ENCODE peak calls at places on chromosomes 6 and 20, in seven cellular contexts. One of them, this sample, is unnamed.

GRCh38 chr6:33170176-33171095 is 21.8 kb downstream of the COL11A2 start:
- DNase-seq in GM12878: peak; percentile 42
- DNase-seq in H1: no peak
- DNase-seq in brain microvascular endothelial cell: no peak
- DNase-seq in IMR-90: no peak
- DNase-seq in kidney: no peak
- DNase-seq in HCT116: no peak
- DNase-seq in this sample: no peak

GRCh38 chr6:14354919-14355572 is 237.5 kb downstream of the CD83 start:
- DNase-seq in GM12878: no peak
- DNase-seq in H1: no peak
- DNase-seq in brain microvascular endothelial cell: peak; percentile 90
- DNase-seq in IMR-90: peak; percentile 88
- DNase-seq in kidney: peak; percentile 85
- DNase-seq in HCT116: no peak
- DNase-seq in this sample: no peak

GRCh38 chr6:157655139-157655538 is 167.9 kb upstream of the SNX9 start:
- DNase-seq in GM12878: no peak
- DNase-seq in H1: no peak
- DNase-seq in brain microvascular endothelial cell: no peak
- DNase-seq in IMR-90: no peak
- DNase-seq in kidney: no peak
- DNase-seq in HCT116: no peak
- DNase-seq in this sample: no peak

GRCh38 chr6:5707646-5708045 is 299.1 kb downstream of the NRN1 start:
- DNase-seq in GM12878: no peak
- DNase-seq in H1: no peak
- DNase-seq in brain microvascular endothelial cell: no peak
- DNase-seq in IMR-90: no peak
- DNase-seq in kidney: no peak
- DNase-seq in HCT116: no peak
- DNase-seq in this sample: no peak

GRCh38 chr6:119637768-119638167 is 288.2 kb upstream of the MAN1A1 start:
- DNase-seq in GM12878: no peak
- DNase-seq in H1: no peak
- DNase-seq in brain microvascular endothelial cell: no peak
- DNase-seq in IMR-90: no peak
- DNase-seq in kidney: no peak
- DNase-seq in HCT116: no peak
- DNase-seq in this sample: no peak

GRCh38 chr20:62891111-62891510 is 29.5 kb upstream of the TCFL5 start:
- DNase-seq in GM12878: no peak
- DNase-seq in H1: no peak
- DNase-seq in brain microvascular endothelial cell: no peak
- DNase-seq in IMR-90: peak; percentile 48
- DNase-seq in kidney: no peak
- DNase-seq in HCT116: no peak
- DNase-seq in this sample: no peak

GRCh38 chr6:103140308-103141027 is 1719.3 kb downstream of the HACE1 start:
- DNase-seq in GM12878: no peak
- DNase-seq in H1: no peak
- DNase-seq in brain microvascular endothelial cell: no peak
- DNase-seq in IMR-90: no peak
- DNase-seq in kidney: peak; percentile 56
- DNase-seq in HCT116: no peak
- DNase-seq in this sample: no peak

GRCh38 chr6:146028835-146029572 is at the start of gene GRM1:
- DNase-seq in GM12878: no peak
- DNase-seq in H1: no peak
- DNase-seq in brain microvascular endothelial cell: no peak
- DNase-seq in IMR-90: no peak
- DNase-seq in kidney: no peak
- DNase-seq in HCT116: no peak
- DNase-seq in this sample: no peak

GRCh38 chr20:36317675-36318074 is 11.5 kb downstream of the DLGAP4 start:
- DNase-seq in GM12878: no peak
- DNase-seq in H1: no peak
- DNase-seq in brain microvascular endothelial cell: no peak
- DNase-seq in IMR-90: no peak
- DNase-seq in kidney: peak; percentile 10
- DNase-seq in HCT116: no peak
- DNase-seq in this sample: no peak

GRCh38 chr20:37435607-37436006 is 85.4 kb upstream of the NNAT start:
- DNase-seq in GM12878: no peak
- DNase-seq in H1: no peak
- DNase-seq in brain microvascular endothelial cell: no peak
- DNase-seq in IMR-90: no peak
- DNase-seq in kidney: peak; percentile 29
- DNase-seq in HCT116: no peak
- DNase-seq in this sample: no peak

DNA sequence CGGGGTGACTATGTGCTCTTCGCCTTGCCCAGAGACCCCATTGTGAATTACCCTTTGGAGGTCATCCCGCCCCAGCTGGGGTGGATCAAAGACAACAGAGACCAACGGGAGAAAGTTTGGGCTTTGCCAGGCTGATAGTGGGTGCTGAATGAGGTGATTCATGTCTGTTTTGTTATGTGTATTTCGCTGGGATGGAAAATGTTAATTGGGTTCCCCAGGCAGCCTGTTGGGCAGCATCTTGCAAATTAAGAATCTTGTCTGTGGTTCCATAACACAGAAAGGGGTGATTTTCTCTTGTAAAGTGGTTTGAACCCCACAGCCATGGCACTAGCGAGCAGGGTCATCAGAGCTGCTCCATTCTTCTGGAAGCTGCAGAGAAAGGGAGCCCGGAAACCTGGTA is 63.1 kb upstream of the UNC93A start:
- DNase-seq in GM12878: no peak
- DNase-seq in H1: peak; percentile 70
- DNase-seq in brain microvascular endothelial cell: no peak
- DNase-seq in IMR-90: no peak
- DNase-seq in kidney: no peak
- DNase-seq in HCT116: no peak
- DNase-seq in this sample: no peak
- H3K4me3 ChIP-seq in GM12878: no peak overlapping the region
- H3K4me3 ChIP-seq in H1: peak overlapping the region; percentile 77
- H3K4me3 ChIP-seq in brain microvascular endothelial cell: no peak overlapping the region
- H3K4me3 ChIP-seq in IMR-90: no peak overlapping the region
- H3K4me3 ChIP-seq in kidney: no peak overlapping the region
- H3K4me3 ChIP-seq in HCT116: no peak overlapping the region
- H3K4me3 ChIP-seq in this sample: no peak overlapping the region

GRCh38 chr6:2798586-2799134 is 33.5 kb downstream of the WRNIP1 start:
- DNase-seq in GM12878: no peak
- DNase-seq in H1: no peak
- DNase-seq in brain microvascular endothelial cell: no peak
- DNase-seq in IMR-90: no peak
- DNase-seq in kidney: no peak
- DNase-seq in HCT116: no peak
- DNase-seq in this sample: no peak
- H3K4me3 ChIP-seq in GM12878: no peak overlapping the region
- H3K4me3 ChIP-seq in H1: no peak overlapping the region
- H3K4me3 ChIP-seq in brain microvascular endothelial cell: no peak overlapping the region
- H3K4me3 ChIP-seq in IMR-90: no peak overlapping the region
- H3K4me3 ChIP-seq in kidney: no peak overlapping the region
- H3K4me3 ChIP-seq in HCT116: no peak overlapping the region
- H3K4me3 ChIP-seq in this sample: no peak overlapping the region

DNA sequence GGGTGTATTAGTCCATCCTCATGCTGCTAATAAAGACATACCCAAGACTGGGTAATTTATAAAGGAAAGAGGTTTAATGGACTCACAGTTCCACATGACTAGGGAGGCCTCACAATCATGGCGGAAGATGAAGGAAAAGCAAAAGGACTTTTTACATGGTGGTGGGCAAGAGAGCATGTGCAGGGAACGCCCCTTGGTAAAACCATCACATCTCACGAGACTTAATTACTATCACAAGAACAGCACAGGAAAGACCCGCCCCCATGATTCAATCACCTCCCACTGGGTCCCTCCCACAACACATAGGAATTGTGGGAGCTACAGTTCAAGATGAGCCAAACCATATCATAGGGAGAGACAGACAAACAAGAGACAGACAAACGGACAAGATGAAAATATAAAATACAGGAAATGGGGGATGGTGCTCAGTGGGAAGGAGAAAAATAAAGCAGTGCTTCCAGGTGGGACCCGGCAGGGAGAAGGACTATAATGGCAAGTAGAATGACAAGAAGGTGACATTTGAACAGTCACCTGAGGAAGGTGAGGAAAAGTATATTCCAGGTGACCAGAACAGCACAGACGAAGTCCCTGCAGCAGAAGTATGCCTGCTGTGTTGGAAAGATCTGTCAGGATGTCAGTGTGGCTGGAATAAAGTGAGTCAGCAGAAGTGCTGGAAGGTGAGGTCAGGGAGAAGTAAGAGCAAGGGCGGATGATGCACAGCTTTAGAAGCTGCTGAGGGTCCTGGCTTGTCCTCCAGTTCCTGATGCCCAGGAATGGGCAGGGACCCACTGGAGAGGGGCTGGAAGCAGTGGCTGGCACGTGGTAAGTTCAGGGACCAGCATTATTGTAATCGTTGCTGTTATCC is 61.1 kb downstream of the SLC2A10 start:
- DNase-seq in GM12878: no peak
- DNase-seq in H1: no peak
- DNase-seq in brain microvascular endothelial cell: no peak
- DNase-seq in IMR-90: peak; percentile 58
- DNase-seq in kidney: no peak
- DNase-seq in HCT116: no peak
- DNase-seq in this sample: no peak
- H3K4me3 ChIP-seq in GM12878: no peak overlapping the region
- H3K4me3 ChIP-seq in H1: no peak overlapping the region
- H3K4me3 ChIP-seq in brain microvascular endothelial cell: no peak overlapping the region
- H3K4me3 ChIP-seq in IMR-90: no peak overlapping the region
- H3K4me3 ChIP-seq in kidney: no peak overlapping the region
- H3K4me3 ChIP-seq in HCT116: no peak overlapping the region
- H3K4me3 ChIP-seq in this sample: no peak overlapping the region

DNA sequence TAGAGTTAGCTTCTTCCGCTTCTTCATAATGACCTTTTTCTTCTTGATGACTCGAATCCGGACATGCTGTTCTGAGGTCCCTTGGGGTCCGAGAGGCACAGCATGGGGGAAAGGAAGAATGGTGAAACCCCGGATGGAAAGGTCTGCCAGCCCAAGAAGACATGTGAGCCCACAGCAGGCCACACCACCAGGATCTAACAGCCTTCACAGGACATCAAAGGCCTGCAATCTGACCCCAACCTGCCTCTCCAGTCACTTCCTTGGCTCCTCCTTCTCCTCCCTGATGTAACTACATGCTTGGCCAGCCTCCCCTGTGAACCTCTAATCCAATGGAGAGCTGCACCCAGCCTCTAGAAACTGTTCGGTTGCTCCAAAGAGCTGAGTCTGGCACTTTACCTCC is 1.6 kb downstream of the CPXM1 start:
- DNase-seq in GM12878: no peak
- DNase-seq in H1: no peak
- DNase-seq in brain microvascular endothelial cell: no peak
- DNase-seq in IMR-90: peak; percentile 10
- DNase-seq in kidney: no peak
- DNase-seq in HCT116: no peak
- DNase-seq in this sample: no peak
- H3K4me3 ChIP-seq in GM12878: no peak overlapping the region
- H3K4me3 ChIP-seq in H1: peak overlapping the region; percentile 73
- H3K4me3 ChIP-seq in brain microvascular endothelial cell: no peak overlapping the region
- H3K4me3 ChIP-seq in IMR-90: no peak overlapping the region
- H3K4me3 ChIP-seq in kidney: no peak overlapping the region
- H3K4me3 ChIP-seq in HCT116: no peak overlapping the region
- H3K4me3 ChIP-seq in this sample: no peak overlapping the region

DNA sequence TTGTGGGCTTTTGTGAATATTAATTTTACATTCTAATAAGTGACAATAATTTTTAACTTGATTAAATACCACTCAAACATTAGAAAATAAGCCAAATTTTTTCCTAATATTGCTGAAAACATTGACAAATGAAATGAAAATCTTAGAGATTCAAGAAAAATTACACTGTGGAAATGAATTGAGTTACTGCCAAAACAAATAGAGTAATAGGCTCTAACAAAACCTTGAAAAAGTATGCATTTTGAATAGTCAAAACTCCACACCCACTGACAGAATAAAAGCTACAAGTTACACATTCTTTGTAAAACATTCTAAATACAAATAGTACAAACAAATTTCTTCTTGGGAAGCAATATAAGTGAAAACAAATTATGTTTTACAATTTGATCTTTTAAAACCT is 5.9 kb downstream of the TBX18 start:
- DNase-seq in GM12878: no peak
- DNase-seq in H1: no peak
- DNase-seq in brain microvascular endothelial cell: no peak
- DNase-seq in IMR-90: no peak
- DNase-seq in kidney: no peak
- DNase-seq in HCT116: no peak
- DNase-seq in this sample: no peak
- H3K4me3 ChIP-seq in GM12878: no peak overlapping the region
- H3K4me3 ChIP-seq in H1: no peak overlapping the region
- H3K4me3 ChIP-seq in brain microvascular endothelial cell: no peak overlapping the region
- H3K4me3 ChIP-seq in IMR-90: no peak overlapping the region
- H3K4me3 ChIP-seq in kidney: no peak overlapping the region
- H3K4me3 ChIP-seq in HCT116: no peak overlapping the region
- H3K4me3 ChIP-seq in this sample: no peak overlapping the region

GRCh38 chr6:39973661-39974060 is 39.4 kb upstream of the MOCS1 start:
- DNase-seq in GM12878: no peak
- DNase-seq in H1: no peak
- DNase-seq in brain microvascular endothelial cell: no peak
- DNase-seq in IMR-90: no peak
- DNase-seq in kidney: no peak
- DNase-seq in HCT116: no peak
- DNase-seq in this sample: no peak
- H3K4me3 ChIP-seq in GM12878: no peak overlapping the region
- H3K4me3 ChIP-seq in H1: no peak overlapping the region
- H3K4me3 ChIP-seq in brain microvascular endothelial cell: no peak overlapping the region
- H3K4me3 ChIP-seq in IMR-90: no peak overlapping the region
- H3K4me3 ChIP-seq in kidney: no peak overlapping the region
- H3K4me3 ChIP-seq in HCT116: no peak overlapping the region
- H3K4me3 ChIP-seq in this sample: no peak overlapping the region